ENCODE peak calls at places on chromosomes 13 and 19, in eight cellular contexts. Y is IMR-90, H is neuronal stem cell, G is upper lobe of right lung, L is ascending aorta, N is neural progenitor cell, X is lower lobe of right lung, Q is pancreas. V is an unnamed sample.

GRCh38 chr19:15265849-15266248 is 33.6 kb upstream of the EPHX3 start:
- DNase-seq in Y (peak; percentile 98), H (no peak), G (peak; percentile 88), L (peak; percentile 77), N (no peak), X (peak; percentile 79), Q (peak; percentile 95), V (peak; percentile 90)

GRCh38 chr19:45444318-45445041 is 20.8 kb upstream of the ERCC1 start:
- DNase-seq in Y (peak; percentile 70), H (peak; percentile 88), G (peak; percentile 98), L (peak; percentile 88), N (peak; percentile 96), X (peak; percentile 98), Q (peak; percentile 95), V (peak; percentile 97)

GRCh38 chr13:113840541-113841354 is 23.1 kb downstream of the GAS6 start:
- DNase-seq in Y (no peak), H (no peak), G (peak; percentile 58), L (no peak), N (no peak), X (peak; percentile 41), Q (no peak), V (peak; percentile 20)

GRCh38 chr19:31352782-31353651 is 3.8 kb upstream of the TSHZ3 start:
- DNase-seq in Y (no peak), H (no peak), G (no peak), L (no peak), N (peak; percentile 54), X (no peak), Q (no peak), V (no peak)

GRCh38 chr13:92823059-92823458 is 403.5 kb upstream of the GPC6 start:
- DNase-seq in Y (no peak), H (no peak), G (no peak), L (no peak), N (no peak), X (no peak), Q (no peak), V (no peak)

GRCh38 chr13:49836516-49836915 is 44.0 kb upstream of the KPNA3 start:
- DNase-seq in Y (no peak), H (peak; percentile 17), G (no peak), L (no peak), N (peak; percentile 71), X (no peak), Q (peak; percentile 55), V (no peak)

GRCh38 chr13:75938811-75939525 is 302.8 kb downstream of the LMO7 start:
- DNase-seq in Y (peak; percentile 19), H (no peak), G (no peak), L (no peak), N (no peak), X (no peak), Q (no peak), V (no peak)

GRCh38 chr13:59416561-59416960 is 747.2 kb downstream of the DIAPH3 start:
- DNase-seq in Y (no peak), H (no peak), G (no peak), L (no peak), N (peak; percentile 10), X (no peak), Q (no peak), V (no peak)

GRCh38 chr19:44767295-44768180 is 10.2 kb upstream of the CBLC start:
- DNase-seq in Y (no peak), H (no peak), G (no peak), L (no peak), N (no peak), X (no peak), Q (no peak), V (no peak)

GRCh38 chr13:113297370-113297871 is 382 bp downstream of the LAMP1 start:
- DNase-seq in Y (no peak), H (no peak), G (no peak), L (no peak), N (no peak), X (peak; percentile 56), Q (no peak), V (no peak)

GRCh38 chr19:57068921-57069697 is 50.7 kb upstream of the USP29 start:
- DNase-seq in Y (no peak), H (peak; percentile 33), G (no peak), L (no peak), N (no peak), X (no peak), Q (no peak), V (no peak)

GRCh38 chr13:23468811-23469210 is 35.3 kb upstream of the SACS start:
- DNase-seq in Y (no peak), H (no peak), G (no peak), L (no peak), N (no peak), X (no peak), Q (no peak), V (no peak)

GRCh38 chr13:43784491-43784890 is 2.3 kb downstream of the ENOX1 start:
- DNase-seq in Y (no peak), H (no peak), G (no peak), L (no peak), N (no peak), X (no peak), Q (no peak), V (no peak)

GRCh38 chr19:42267644-42268141 is 1.4 kb upstream of the CIC start:
- DNase-seq in Y (no peak), H (no peak), G (no peak), L (no peak), N (no peak), X (peak; percentile 34), Q (no peak), V (no peak)

DNA sequence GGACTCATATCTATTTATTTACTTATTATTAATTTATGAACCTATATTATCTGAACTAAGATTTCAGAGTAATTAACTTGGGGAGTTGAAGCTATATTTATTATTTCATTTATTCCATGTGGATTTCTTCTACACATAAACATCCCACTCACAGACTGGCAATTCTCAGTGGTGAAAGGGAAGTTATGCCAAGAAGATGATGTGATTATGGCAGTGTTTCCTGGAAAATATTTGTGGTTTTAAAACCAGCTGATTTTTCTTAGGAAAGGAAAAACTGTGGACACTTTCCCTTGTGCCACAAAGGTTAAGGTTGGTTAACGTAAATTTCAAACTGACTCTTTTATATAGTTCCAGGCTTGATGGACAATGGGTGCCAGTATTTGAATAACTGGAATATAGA is 513.1 kb downstream of the SLITRK6 start:
- DNase-seq in Y (peak; percentile 4), H (no peak), G (no peak), L (no peak), N (no peak), X (no peak), Q (no peak), V (no peak)
- H3K27ac ChIP-seq in Y (no peak overlapping the region), H (no peak overlapping the region), G (no peak overlapping the region), L (no peak overlapping the region), N (no peak overlapping the region), X (no peak overlapping the region), Q (no peak overlapping the region), V (no peak overlapping the region)

DNA sequence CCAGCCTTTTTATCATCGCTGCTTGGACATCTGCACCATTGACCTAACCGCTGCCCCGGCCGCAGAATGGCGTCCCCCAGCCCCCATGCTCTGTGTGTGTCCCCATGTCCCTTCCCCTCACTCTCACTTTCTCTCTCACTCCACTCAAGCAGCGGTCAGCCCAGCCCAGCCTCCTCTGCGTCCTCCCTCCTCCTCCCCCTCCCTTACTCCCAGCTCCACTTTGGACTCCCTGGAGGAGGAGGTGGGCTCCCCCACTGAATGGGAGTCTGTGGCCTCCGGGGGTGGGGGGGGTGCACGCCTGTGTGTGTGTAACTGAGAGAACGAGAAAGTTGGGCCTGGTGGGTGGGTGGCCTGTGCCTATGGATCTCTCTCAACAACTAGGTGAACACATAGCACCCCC is 2.2 kb downstream of the MAP2K7 start:
- DNase-seq in Y (no peak), H (no peak), G (no peak), L (no peak), N (no peak), X (peak; percentile 47), Q (no peak), V (no peak)
- H3K4me1 ChIP-seq in Y (peaks cover 10% of the 10 kb centered on the region), H (peaks cover 13% of the 10 kb centered on the region), G (peaks cover 22% of the 10 kb centered on the region), L (peaks cover 5% of the 10 kb centered on the region), N (peaks cover 11% of the 10 kb centered on the region), X (peaks cover 44% of the 10 kb centered on the region), Q (peaks cover 3% of the 10 kb centered on the region), V (peaks cover 54% of the 10 kb centered on the region)

GRCh38 chr13:20247963-20248362 is 15.8 kb upstream of the GJB6 start:
- DNase-seq in Y (no peak), H (no peak), G (no peak), L (no peak), N (no peak), X (no peak), Q (no peak), V (no peak)

GRCh38 chr13:20254076-20254475 is 22.0 kb upstream of the GJB6 start:
- DNase-seq in Y (no peak), H (no peak), G (no peak), L (no peak), N (no peak), X (no peak), Q (no peak), V (no peak)

GRCh38 chr13:20247403-20247802 is 15.3 kb upstream of the GJB6 start:
- DNase-seq in Y (no peak), H (no peak), G (no peak), L (no peak), N (no peak), X (no peak), Q (peak; percentile 63), V (no peak)

DNA sequence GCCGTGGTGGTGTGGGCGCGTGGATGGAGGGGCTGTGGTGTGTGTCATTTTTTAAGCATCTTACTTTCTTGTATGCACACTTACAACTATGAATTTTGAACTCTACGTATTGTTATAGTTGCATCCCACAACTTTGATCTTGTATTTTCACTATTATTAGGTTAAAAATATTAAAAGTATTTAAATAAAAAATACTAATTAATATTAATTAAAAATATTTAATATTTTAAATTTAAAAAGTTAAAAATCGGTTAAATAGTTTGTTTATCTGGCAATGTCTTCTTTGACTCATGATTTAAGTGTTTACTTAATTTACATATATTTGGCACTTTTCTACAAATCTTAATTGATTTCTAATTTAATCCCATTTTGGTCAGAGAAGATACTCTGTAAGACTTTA is 17.8 kb upstream of the GJB6 start:
- DNase-seq in Y (no peak), H (no peak), G (no peak), L (no peak), N (no peak), X (no peak), Q (no peak), V (no peak)
- H3K9me3 ChIP-seq in Y (no peaks in the 10 kb centered on the region), H (no peaks in the 10 kb centered on the region), G (no peaks in the 10 kb centered on the region), L (no peaks in the 10 kb centered on the region), N (no peaks in the 10 kb centered on the region), X (no peaks in the 10 kb centered on the region), Q (no peaks in the 10 kb centered on the region), V (no peaks in the 10 kb centered on the region)

DNA sequence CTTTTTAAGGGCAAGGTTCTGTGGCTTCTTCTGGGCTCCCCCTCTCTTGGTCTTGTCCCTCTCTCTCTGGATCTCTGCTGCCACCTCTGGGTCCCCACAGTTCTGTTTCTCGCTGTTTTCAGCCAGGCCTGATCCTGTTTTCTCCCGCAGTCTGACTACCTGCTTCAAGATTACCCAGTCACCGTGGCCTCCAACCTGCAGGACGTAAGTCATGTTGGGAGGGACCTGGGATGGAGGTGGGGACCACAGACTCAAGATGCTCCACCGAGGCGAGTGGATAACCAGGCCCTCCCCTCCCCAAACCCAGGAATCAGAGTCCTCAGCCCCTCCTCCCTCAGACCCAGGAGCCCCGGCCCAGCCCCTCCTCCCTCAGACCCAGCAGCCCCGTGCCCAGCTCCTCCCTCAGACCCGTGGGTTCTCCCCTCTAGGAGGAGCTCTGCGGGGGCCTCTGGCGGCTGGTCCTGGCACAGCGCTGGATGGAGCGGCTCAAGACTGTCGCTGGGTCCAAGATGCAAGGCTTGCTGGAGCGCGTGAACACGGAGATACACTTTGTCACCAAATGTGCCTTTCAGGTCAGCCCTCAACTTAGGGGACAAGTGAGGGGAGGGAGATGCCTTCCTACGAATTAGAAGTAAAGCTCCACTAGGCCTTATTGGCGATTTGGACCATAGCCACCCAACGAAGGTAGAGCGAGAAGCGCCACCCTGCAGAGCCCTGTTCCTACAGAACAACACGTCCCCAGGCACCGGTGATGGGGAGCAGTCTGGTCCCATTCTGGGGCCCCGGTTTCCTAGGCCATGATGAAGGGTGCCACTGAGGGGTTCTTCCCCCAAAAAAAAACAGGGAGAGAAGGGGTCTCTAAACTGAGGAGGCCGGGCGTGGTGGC is 2.2 kb downstream of the FLT3LG start:
- DNase-seq in Y (no peak), H (peak; percentile 58), G (no peak), L (no peak), N (peak; percentile 94), X (no peak), Q (no peak), V (no peak)
- H3K27ac ChIP-seq in Y (no peak overlapping the region), H (peak overlapping the region; percentile 56), G (no peak overlapping the region), L (no peak overlapping the region), N (no peak overlapping the region), X (no peak overlapping the region), Q (no peak overlapping the region), V (peak overlapping the region; percentile 91)

V was measured in left ventricle myocardium inferior.